ENCODE peak calls at places on chromosome 17, in seven cellular contexts. E is neural crest cell; J is tibial nerve; D is stimulated activated effector memory CD8-positive, alpha-beta T cell treated with anti-CD3 and anti-CD28 coated beads, Interleukin-12 subunit alpha, Interleukin-12 subunit beta, amount 100 ng/mL, for 72 hours; A is CD4-positive, CD25-positive, alpha-beta regulatory T cell; F is ovary; O is CD8-positive, alpha-beta memory T cell. S is an unnamed sample.

GRCh38 chr17:1197781-1198490 is 18.2 kb upstream of the ABR start:
- DNase-seq in E (no peak), J (peak), D (peak), A (no peak), F (peak), O (peak), S (peak)

GRCh38 chr17:76471498-76472257 is 4.3 kb downstream of the AANAT start:
- DNase-seq in E (no peak), J (no peak), D (no peak), A (no peak), F (no peak), O (no peak), S (no peak)

GRCh38 chr17:57782051-57782490 is 37.0 kb upstream of the CCDC182 start:
- DNase-seq in E (no peak), J (no peak), D (no peak), A (no peak), F (no peak), O (no peak), S (no peak)

GRCh38 chr17:74804683-74805082 is 28.5 kb upstream of the NAT9 start:
- DNase-seq in E (no peak), J (no peak), D (no peak), A (no peak), F (no peak), O (no peak), S (no peak)

GRCh38 chr17:2929881-2930533 is 133.4 kb downstream of the OR1D5 start:
- DNase-seq in E (peak), J (no peak), D (peak), A (peak), F (no peak), O (peak), S (no peak)

GRCh38 chr17:49193513-49194296 is 16.7 kb downstream of the GNGT2 start:
- DNase-seq in E (peak), J (peak), D (no peak), A (no peak), F (peak), O (no peak), S (peak)

GRCh38 chr17:50708050-50709000 is 611 bp upstream of the ANKRD40 start:
- DNase-seq in E (no peak), J (no peak), D (no peak), A (no peak), F (no peak), O (no peak), S (no peak)

GRCh38 chr17:61456688-61457225 is 4.5 kb downstream of the TBX4 start:
- DNase-seq in E (no peak), J (no peak), D (no peak), A (no peak), F (no peak), O (no peak), S (peak)